ENCODE peak calls at places on chromosomes 5 and 9, in seven cellular contexts. One of them, this sample, is unnamed.

GRCh38 chr9:137316012-137316981 is 14.2 kb upstream of the NRARP start:
- DNase-seq in astrocyte of the cerebellum: no peak
- DNase-seq in GM13976: peak
- DNase-seq in endothelial cell: peak
- DNase-seq in CD4-positive, alpha-beta T cell: no peak
- DNase-seq in AG09309: no peak
- DNase-seq in AG04449: no peak
- DNase-seq in this sample: peak

GRCh38 chr5:135238622-135239460 is 160.2 kb downstream of the MACROH2A1 start:
- DNase-seq in astrocyte of the cerebellum: no peak
- DNase-seq in GM13976: no peak
- DNase-seq in endothelial cell: no peak
- DNase-seq in CD4-positive, alpha-beta T cell: no peak
- DNase-seq in AG09309: no peak
- DNase-seq in AG04449: no peak
- DNase-seq in this sample: no peak

GRCh38 chr9:69671291-69671903 is 774 bp downstream of the APBA1 start:
- DNase-seq in astrocyte of the cerebellum: no peak
- DNase-seq in GM13976: no peak
- DNase-seq in endothelial cell: no peak
- DNase-seq in CD4-positive, alpha-beta T cell: no peak
- DNase-seq in AG09309: no peak
- DNase-seq in AG04449: no peak
- DNase-seq in this sample: no peak

GRCh38 chr5:138903113-138903789 is 28.1 kb upstream of the LRRTM2 start:
- DNase-seq in astrocyte of the cerebellum: peak
- DNase-seq in GM13976: no peak
- DNase-seq in endothelial cell: no peak
- DNase-seq in CD4-positive, alpha-beta T cell: no peak
- DNase-seq in AG09309: no peak
- DNase-seq in AG04449: peak
- DNase-seq in this sample: no peak

GRCh38 chr9:79799691-79800345 is 228.1 kb downstream of the TLE4 start:
- DNase-seq in astrocyte of the cerebellum: peak
- DNase-seq in GM13976: no peak
- DNase-seq in endothelial cell: no peak
- DNase-seq in CD4-positive, alpha-beta T cell: no peak
- DNase-seq in AG09309: no peak
- DNase-seq in AG04449: peak
- DNase-seq in this sample: peak

GRCh38 chr5:17185349-17185748 is 32.1 kb upstream of the BASP1 start:
- DNase-seq in astrocyte of the cerebellum: no peak
- DNase-seq in GM13976: no peak
- DNase-seq in endothelial cell: no peak
- DNase-seq in CD4-positive, alpha-beta T cell: no peak
- DNase-seq in AG09309: no peak
- DNase-seq in AG04449: no peak
- DNase-seq in this sample: no peak

GRCh38 chr5:178483620-178484019 is 106.6 kb downstream of the COL23A1 start:
- DNase-seq in astrocyte of the cerebellum: no peak
- DNase-seq in GM13976: no peak
- DNase-seq in endothelial cell: no peak
- DNase-seq in CD4-positive, alpha-beta T cell: peak
- DNase-seq in AG09309: no peak
- DNase-seq in AG04449: no peak
- DNase-seq in this sample: peak

GRCh38 chr9:78245401-78245800 is 9.5 kb downstream of the CEP78 start:
- DNase-seq in astrocyte of the cerebellum: no peak
- DNase-seq in GM13976: no peak
- DNase-seq in endothelial cell: no peak
- DNase-seq in CD4-positive, alpha-beta T cell: no peak
- DNase-seq in AG09309: no peak
- DNase-seq in AG04449: no peak
- DNase-seq in this sample: no peak

DNA sequence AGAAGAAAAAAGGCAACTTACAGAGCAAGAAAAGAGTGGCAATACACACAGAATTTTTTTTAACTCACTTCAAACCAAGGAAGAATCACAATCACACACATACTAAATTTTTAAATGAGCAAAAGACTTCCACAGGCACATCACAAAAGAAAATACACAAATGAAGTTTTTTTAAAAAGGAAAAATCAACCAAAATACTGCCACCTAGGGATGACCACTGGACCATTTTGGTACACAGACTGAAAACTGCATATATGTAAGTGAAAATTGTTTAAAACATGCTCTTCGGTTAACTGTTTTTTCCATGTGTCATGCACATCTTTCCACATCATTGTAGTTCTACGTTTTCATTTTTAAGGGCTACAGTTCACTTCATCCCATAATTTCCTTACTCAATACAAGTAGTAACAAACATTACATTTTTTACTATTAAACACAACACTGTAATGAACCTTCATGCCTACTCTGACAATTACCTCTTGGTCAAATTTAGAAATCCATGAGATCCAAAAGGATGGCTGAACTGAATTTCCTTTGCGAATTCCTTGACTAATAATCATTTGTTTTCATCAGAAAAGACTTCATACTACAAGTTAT is 79.0 kb downstream of the FBXW11 start:
- DNase-seq in astrocyte of the cerebellum: no peak
- DNase-seq in GM13976: no peak
- DNase-seq in endothelial cell: no peak
- DNase-seq in CD4-positive, alpha-beta T cell: no peak
- DNase-seq in AG09309: no peak
- DNase-seq in AG04449: no peak
- DNase-seq in this sample: no peak
- TF ChIP-seq CTCF in astrocyte of the cerebellum: peak
- TF ChIP-seq CTCF in GM13976: peak
- TF ChIP-seq CTCF in endothelial cell: peak
- TF ChIP-seq CTCF in CD4-positive, alpha-beta T cell: peak
- TF ChIP-seq CTCF in AG09309: peak
- TF ChIP-seq CTCF in AG04449: peak
- TF ChIP-seq CTCF in this sample: no peak

GRCh38 chr5:79966479-79966878 is 24.6 kb downstream of the MTX3 start:
- DNase-seq in astrocyte of the cerebellum: no peak
- DNase-seq in GM13976: no peak
- DNase-seq in endothelial cell: no peak
- DNase-seq in CD4-positive, alpha-beta T cell: no peak
- DNase-seq in AG09309: no peak
- DNase-seq in AG04449: no peak
- DNase-seq in this sample: no peak
- TF ChIP-seq CTCF in astrocyte of the cerebellum: no peak
- TF ChIP-seq CTCF in GM13976: no peak
- TF ChIP-seq CTCF in endothelial cell: no peak
- TF ChIP-seq CTCF in CD4-positive, alpha-beta T cell: no peak
- TF ChIP-seq CTCF in AG09309: no peak
- TF ChIP-seq CTCF in AG04449: no peak
- TF ChIP-seq CTCF in this sample: no peak

DNA sequence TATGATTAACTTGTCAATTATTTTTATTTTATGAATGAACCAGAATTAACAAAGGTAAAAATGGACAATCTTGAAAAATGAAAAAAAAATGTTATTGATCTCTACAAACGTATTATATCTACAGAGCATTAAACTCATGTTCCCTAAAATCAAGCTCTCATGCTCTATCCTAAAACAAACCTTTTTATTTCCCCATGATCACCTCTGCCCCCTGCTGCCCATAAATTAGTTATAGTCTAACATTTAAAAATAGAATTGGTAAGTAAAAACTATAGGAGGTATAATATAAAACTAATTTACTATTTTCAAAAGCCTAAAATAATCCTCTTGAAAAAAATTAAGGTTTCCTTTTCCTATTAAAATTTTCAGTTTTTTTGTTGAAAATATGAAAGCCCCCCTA is 168.0 kb upstream of the POU5F2 start:
- DNase-seq in astrocyte of the cerebellum: no peak
- DNase-seq in GM13976: no peak
- DNase-seq in endothelial cell: no peak
- DNase-seq in CD4-positive, alpha-beta T cell: no peak
- DNase-seq in AG09309: no peak
- DNase-seq in AG04449: no peak
- DNase-seq in this sample: no peak
- TF ChIP-seq CTCF in astrocyte of the cerebellum: no peak
- TF ChIP-seq CTCF in GM13976: no peak
- TF ChIP-seq CTCF in endothelial cell: no peak
- TF ChIP-seq CTCF in CD4-positive, alpha-beta T cell: no peak
- TF ChIP-seq CTCF in AG09309: peak
- TF ChIP-seq CTCF in AG04449: no peak
- TF ChIP-seq CTCF in this sample: no peak

GRCh38 chr5:141095263-141095641 is 837 bp downstream of the PCDHB2 start:
- DNase-seq in astrocyte of the cerebellum: no peak
- DNase-seq in GM13976: no peak
- DNase-seq in endothelial cell: no peak
- DNase-seq in CD4-positive, alpha-beta T cell: no peak
- DNase-seq in AG09309: no peak
- DNase-seq in AG04449: no peak
- DNase-seq in this sample: no peak

GRCh38 chr5:141100243-141100805 is at the start of gene PCDHB3:
- DNase-seq in astrocyte of the cerebellum: no peak
- DNase-seq in GM13976: no peak
- DNase-seq in endothelial cell: peak
- DNase-seq in CD4-positive, alpha-beta T cell: no peak
- DNase-seq in AG09309: peak
- DNase-seq in AG04449: no peak
- DNase-seq in this sample: peak

DNA sequence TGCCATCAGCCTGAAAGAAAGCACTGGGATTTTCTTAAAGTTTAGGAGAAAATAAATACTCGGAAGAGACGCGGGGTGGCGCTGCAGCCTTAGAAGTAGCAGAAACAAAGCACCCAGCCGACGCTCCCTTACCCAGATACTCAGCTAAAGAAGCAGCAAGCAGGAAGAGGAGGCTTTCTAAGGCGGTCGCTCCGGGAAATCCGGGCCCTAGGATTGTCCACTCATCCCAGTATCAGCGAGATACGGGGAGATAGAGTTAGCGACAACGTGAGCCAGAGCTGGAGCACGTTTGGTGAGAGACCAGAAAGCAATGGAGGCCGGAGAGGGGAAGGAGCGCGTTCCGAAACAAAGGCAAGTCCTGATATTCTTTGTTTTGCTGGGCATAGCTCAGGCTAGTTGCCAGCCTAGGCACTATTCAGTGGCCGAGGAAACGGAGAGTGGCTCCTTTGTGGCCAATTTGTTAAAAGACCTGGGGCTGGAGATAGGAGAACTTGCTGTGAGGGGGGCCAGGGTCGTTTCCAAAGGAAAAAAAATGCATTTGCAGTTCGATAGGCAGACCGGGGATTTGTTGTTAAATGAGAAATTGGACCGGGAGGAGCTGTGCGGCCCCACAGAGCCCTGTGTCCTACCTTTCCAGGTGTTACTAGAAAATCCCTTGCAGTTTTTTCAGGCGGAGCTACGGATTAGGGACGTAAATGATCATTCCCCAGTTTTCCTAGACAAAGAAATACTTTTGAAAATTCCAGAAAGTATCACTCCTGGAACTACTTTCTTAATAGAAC is at the start of gene PCDHB2:
- DNase-seq in astrocyte of the cerebellum: no peak
- DNase-seq in GM13976: no peak
- DNase-seq in endothelial cell: peak
- DNase-seq in CD4-positive, alpha-beta T cell: no peak
- DNase-seq in AG09309: peak
- DNase-seq in AG04449: no peak
- DNase-seq in this sample: no peak
- TF ChIP-seq CTCF in astrocyte of the cerebellum: peak
- TF ChIP-seq CTCF in GM13976: no peak
- TF ChIP-seq CTCF in endothelial cell: peak
- TF ChIP-seq CTCF in CD4-positive, alpha-beta T cell: no peak
- TF ChIP-seq CTCF in AG09309: peak
- TF ChIP-seq CTCF in AG04449: no peak
- TF ChIP-seq CTCF in this sample: peak

GRCh38 chr9:136255896-136256890 is 10.6 kb upstream of the QSOX2 start:
- DNase-seq in astrocyte of the cerebellum: no peak
- DNase-seq in GM13976: no peak
- DNase-seq in endothelial cell: no peak
- DNase-seq in CD4-positive, alpha-beta T cell: no peak
- DNase-seq in AG09309: no peak
- DNase-seq in AG04449: no peak
- DNase-seq in this sample: no peak
- TF ChIP-seq CTCF in astrocyte of the cerebellum: no peak
- TF ChIP-seq CTCF in GM13976: no peak
- TF ChIP-seq CTCF in endothelial cell: no peak
- TF ChIP-seq CTCF in CD4-positive, alpha-beta T cell: no peak
- TF ChIP-seq CTCF in AG09309: peak
- TF ChIP-seq CTCF in AG04449: no peak
- TF ChIP-seq CTCF in this sample: peak

This sample was measured in left ventricle myocardium inferior.